ENCODE peak calls at places on chromosomes 2 and 18, in ten cellular contexts. E is hepatocyte, N is bronchial epithelial cell, V is GM12865, A is left ventricle myocardium inferior, D is fibroblast of lung, P is esophagus squamous epithelium, R is HFF-Myc, H is lower lobe of right lung, J is kidney epithelial cell. K is an unnamed sample.

GRCh38 chr2:146523218-146523617 is 1321.6 kb upstream of the ACVR2A start:
- DNase-seq in E (no peak), N (peak), V (no peak), A (no peak), D (peak), P (no peak), R (no peak), H (no peak), J (no peak), K (peak)

GRCh38 chr2:134401081-134401497 is 147.2 kb downstream of the MGAT5 start:
- DNase-seq in E (no peak), N (no peak), V (no peak), A (peak), D (no peak), P (no peak), R (no peak), H (no peak), J (no peak), K (peak)

GRCh38 chr2:16773080-16773713 is 107.6 kb upstream of the CYRIA start:
- DNase-seq in E (peak), N (peak), V (peak), A (no peak), D (peak), P (no peak), R (no peak), H (no peak), J (no peak), K (peak)

GRCh38 chr2:118176601-118177000 is 88.3 kb downstream of the INSIG2 start:
- DNase-seq in E (no peak), N (no peak), V (no peak), A (no peak), D (no peak), P (no peak), R (no peak), H (no peak), J (no peak), K (no peak)

GRCh38 chr2:24307961-24308360 is 52.4 kb downstream of the ITSN2 start:
- DNase-seq in E (no peak), N (no peak), V (no peak), A (no peak), D (no peak), P (no peak), R (no peak), H (no peak), J (no peak), K (peak)

GRCh38 chr18:30927042-30927441 is 115.5 kb downstream of the DSC3 start:
- DNase-seq in E (no peak), N (no peak), V (no peak), A (no peak), D (no peak), P (no peak), R (no peak), H (no peak), J (no peak), K (no peak)

GRCh38 chr2:29528891-29529520 is 392.4 kb downstream of the ALK start:
- DNase-seq in E (peak), N (no peak), V (no peak), A (peak), D (peak), P (no peak), R (no peak), H (peak), J (no peak), K (peak)

GRCh38 chr2:159773426-159773825 is 24.6 kb downstream of the CD302 start:
- DNase-seq in E (no peak), N (no peak), V (no peak), A (no peak), D (no peak), P (no peak), R (no peak), H (no peak), J (no peak), K (peak)

GRCh38 chr2:65026640-65027464 is 29.4 kb upstream of the CEP68 start:
- DNase-seq in E (no peak), N (no peak), V (no peak), A (no peak), D (no peak), P (no peak), R (no peak), H (no peak), J (no peak), K (no peak)

GRCh38 chr2:99278793-99279291 is 22.2 kb downstream of the LYG1 start:
- DNase-seq in E (peak), N (peak), V (no peak), A (no peak), D (peak), P (no peak), R (peak), H (no peak), J (peak), K (peak)

GRCh38 chr2:28636491-28636890 is 115.1 kb upstream of the PPP1CB start:
- DNase-seq in E (no peak), N (no peak), V (no peak), A (no peak), D (no peak), P (no peak), R (no peak), H (no peak), J (no peak), K (no peak)

GRCh38 chr2:3661149-3661660 is 3.2 kb downstream of the ALLC start:
- DNase-seq in E (no peak), N (no peak), V (no peak), A (no peak), D (no peak), P (no peak), R (peak), H (no peak), J (no peak), K (no peak)

GRCh38 chr2:84781942-84782716 is 98.8 kb downstream of the TRABD2A start:
- DNase-seq in E (peak), N (peak), V (peak), A (no peak), D (peak), P (no peak), R (no peak), H (peak), J (no peak), K (no peak)

GRCh38 chr2:224357098-224357901 is 44.6 kb downstream of the FAM124B start:
- DNase-seq in E (peak), N (peak), V (peak), A (no peak), D (peak), P (no peak), R (peak), H (no peak), J (no peak), K (peak)

GRCh38 chr18:79543861-79544385 is 135.7 kb upstream of the CTDP1 start:
- DNase-seq in E (no peak), N (no peak), V (no peak), A (no peak), D (no peak), P (no peak), R (no peak), H (peak), J (no peak), K (no peak)

GRCh38 chr2:17148298-17149228 is 369.7 kb downstream of the RAD51AP2 start:
- DNase-seq in E (peak), N (peak), V (peak), A (no peak), D (peak), P (no peak), R (no peak), H (peak), J (no peak), K (peak)

GRCh38 chr2:233006648-233007047 is 6.4 kb downstream of the NGEF start:
- DNase-seq in E (no peak), N (no peak), V (no peak), A (no peak), D (no peak), P (no peak), R (no peak), H (no peak), J (no peak), K (no peak)

GRCh38 chr2:217951521-217952247 is 51.1 kb downstream of the TNS1 start:
- DNase-seq in E (no peak), N (no peak), V (no peak), A (no peak), D (no peak), P (no peak), R (no peak), H (peak), J (no peak), K (no peak)

GRCh38 chr2:112021781-112022231 is 33.3 kb upstream of the TMEM87B start:
- DNase-seq in E (no peak), N (peak), V (no peak), A (no peak), D (peak), P (no peak), R (no peak), H (no peak), J (no peak), K (no peak)

GRCh38 chr2:224101820-224102630 is 62.9 kb upstream of the SERPINE2 start:
- DNase-seq in E (peak), N (peak), V (no peak), A (no peak), D (peak), P (no peak), R (peak), H (no peak), J (peak), K (peak)

GRCh38 chr2:30654404-30654803 is 152.8 kb downstream of the CAPN13 start:
- DNase-seq in E (no peak), N (no peak), V (no peak), A (no peak), D (no peak), P (no peak), R (no peak), H (no peak), J (no peak), K (no peak)

GRCh38 chr2:30653847-30654246 is 153.4 kb downstream of the CAPN13 start:
- DNase-seq in E (no peak), N (no peak), V (no peak), A (peak), D (peak), P (no peak), R (no peak), H (no peak), J (no peak), K (peak)

GRCh38 chr2:30655211-30655610 is 152.0 kb downstream of the CAPN13 start:
- DNase-seq in E (no peak), N (no peak), V (no peak), A (no peak), D (peak), P (no peak), R (no peak), H (no peak), J (no peak), K (no peak)

GRCh38 chr2:30656079-30656478 is 151.2 kb downstream of the CAPN13 start:
- DNase-seq in E (no peak), N (no peak), V (no peak), A (no peak), D (peak), P (no peak), R (no peak), H (no peak), J (no peak), K (no peak)

GRCh38 chr2:30655660-30656059 is 151.6 kb downstream of the CAPN13 start:
- DNase-seq in E (no peak), N (no peak), V (no peak), A (no peak), D (peak), P (no peak), R (no peak), H (no peak), J (no peak), K (no peak)
- TF ChIP-seq CTCF in E (no peak), N (no peak), V (no peak), A (no peak), D (no peak), P (no peak), R (no peak), H (no peak), J (no peak), K (no peak)

DNA sequence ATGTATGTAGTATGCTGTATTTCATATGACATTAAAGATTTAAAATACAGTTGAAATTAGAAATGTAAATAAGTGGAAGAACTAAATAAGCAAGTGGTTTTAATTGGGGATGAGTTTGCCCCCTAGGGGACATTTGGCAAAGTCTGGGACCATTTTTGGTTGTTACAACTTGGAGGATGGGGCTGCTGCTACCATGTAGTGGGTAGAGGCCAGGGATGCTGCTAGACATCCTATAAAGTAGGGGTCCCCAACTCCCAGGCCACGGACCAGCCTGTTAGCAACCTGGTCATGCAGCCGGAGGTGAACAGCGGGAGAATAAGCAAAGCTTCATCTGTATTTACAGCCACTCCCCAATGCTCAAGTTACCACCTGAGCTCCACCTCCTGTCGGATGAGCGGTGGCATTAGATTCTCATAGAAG is 27.9 kb upstream of the ASNSD1 start:
- DNase-seq in E (no peak), N (no peak), V (peak), A (no peak), D (no peak), P (no peak), R (no peak), H (no peak), J (no peak), K (peak)
- H3K4me3 ChIP-seq in E (no peak), N (no peak), V (no peak), A (no peak), D (no peak), P (no peak), R (no peak), H (no peak), J (no peak), K (no peak)

GRCh38 chr2:60275958-60276357 is 277.5 kb downstream of the BCL11A start:
- DNase-seq in E (no peak), N (no peak), V (no peak), A (no peak), D (no peak), P (no peak), R (no peak), H (no peak), J (no peak), K (no peak)
- TF ChIP-seq CTCF in E (no peak), N (no peak), V (no peak), A (no peak), D (no peak), P (no peak), R (no peak), H (no peak), J (no peak), K (no peak)

GRCh38 chr2:216002693-216003092 is 10.7 kb downstream of the MREG start:
- DNase-seq in E (no peak), N (no peak), V (no peak), A (no peak), D (no peak), P (no peak), R (no peak), H (no peak), J (no peak), K (no peak)
- H3K4me3 ChIP-seq in E (no peak), N (no peak), V (peak), A (no peak), D (no peak), P (no peak), R (no peak), H (no peak), J (no peak), K (no peak)

DNA sequence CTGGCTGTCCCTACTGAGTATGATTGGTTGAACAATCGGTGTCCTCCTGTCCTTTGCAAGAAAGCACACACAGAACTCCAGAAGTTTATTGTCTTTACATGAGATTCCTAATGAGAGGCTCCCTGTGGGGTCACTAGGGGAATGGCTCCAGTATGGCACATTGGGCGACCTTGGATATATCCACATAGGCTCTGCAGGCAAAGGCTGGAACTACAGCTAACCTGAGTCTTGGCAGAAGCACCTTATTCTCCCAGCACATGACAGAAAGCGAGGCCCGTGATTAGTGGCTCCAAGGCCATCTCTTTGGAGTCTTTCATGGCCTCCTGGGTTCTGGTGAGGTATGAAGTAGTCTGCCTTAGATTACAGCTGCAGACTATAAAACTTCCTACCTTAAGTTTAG is 49.0 kb downstream of the ZDBF2 start:
- DNase-seq in E (no peak), N (no peak), V (no peak), A (no peak), D (no peak), P (no peak), R (no peak), H (no peak), J (no peak), K (no peak)
- TF ChIP-seq CTCF in E (no peak), N (no peak), V (no peak), A (no peak), D (no peak), P (no peak), R (no peak), H (no peak), J (no peak), K (no peak)

DNA sequence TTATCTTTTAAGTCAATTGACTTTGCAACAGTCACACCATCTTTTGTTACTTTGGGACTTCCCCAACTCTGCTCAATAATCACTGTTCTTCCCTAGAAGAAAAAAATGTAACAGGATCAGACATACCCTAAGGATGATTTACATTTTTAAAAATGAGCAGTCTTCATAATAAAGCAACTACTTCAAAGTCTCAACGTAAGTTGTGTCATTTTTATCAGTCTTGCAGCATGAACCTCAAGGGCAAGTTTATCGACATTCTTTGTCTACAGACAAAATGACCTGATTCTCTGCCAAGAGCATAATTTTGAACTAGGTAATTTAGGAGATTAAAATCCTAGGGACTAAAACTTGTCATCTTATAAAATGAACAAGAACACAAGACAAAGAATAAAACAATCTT is 2.3 kb downstream of the HSPD1 start:
- DNase-seq in E (no peak), N (peak), V (no peak), A (no peak), D (no peak), P (no peak), R (no peak), H (no peak), J (no peak), K (no peak)
- H3K4me3 ChIP-seq in E (peak), N (peak), V (peak), A (peak), D (peak), P (no peak), R (peak), H (no peak), J (no peak), K (no peak)

DNA sequence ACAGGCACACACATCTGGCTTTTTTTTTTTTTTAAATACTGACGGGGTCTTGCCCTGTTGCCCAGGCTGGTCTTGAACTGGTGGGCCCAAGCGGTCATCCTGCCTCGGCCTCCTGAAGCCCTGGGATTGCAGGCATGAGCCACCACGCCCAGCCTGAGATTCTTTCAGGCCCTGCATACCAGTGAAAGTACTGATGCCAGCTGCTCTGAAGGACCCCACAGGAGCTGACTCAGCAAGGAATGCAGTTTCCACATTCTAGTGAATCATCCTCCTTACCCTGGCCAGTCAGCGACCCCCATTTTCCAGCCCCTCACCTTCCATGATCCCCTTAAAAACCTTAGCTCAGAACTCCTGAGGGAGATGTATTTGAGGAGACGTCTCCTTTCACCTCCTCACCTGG is 5.8 kb upstream of the DTYMK start:
- DNase-seq in E (peak), N (peak), V (no peak), A (no peak), D (peak), P (no peak), R (no peak), H (no peak), J (no peak), K (peak)
- TF ChIP-seq CTCF in E (no peak), N (no peak), V (no peak), A (no peak), D (no peak), P (no peak), R (no peak), H (no peak), J (no peak), K (no peak)

DNA sequence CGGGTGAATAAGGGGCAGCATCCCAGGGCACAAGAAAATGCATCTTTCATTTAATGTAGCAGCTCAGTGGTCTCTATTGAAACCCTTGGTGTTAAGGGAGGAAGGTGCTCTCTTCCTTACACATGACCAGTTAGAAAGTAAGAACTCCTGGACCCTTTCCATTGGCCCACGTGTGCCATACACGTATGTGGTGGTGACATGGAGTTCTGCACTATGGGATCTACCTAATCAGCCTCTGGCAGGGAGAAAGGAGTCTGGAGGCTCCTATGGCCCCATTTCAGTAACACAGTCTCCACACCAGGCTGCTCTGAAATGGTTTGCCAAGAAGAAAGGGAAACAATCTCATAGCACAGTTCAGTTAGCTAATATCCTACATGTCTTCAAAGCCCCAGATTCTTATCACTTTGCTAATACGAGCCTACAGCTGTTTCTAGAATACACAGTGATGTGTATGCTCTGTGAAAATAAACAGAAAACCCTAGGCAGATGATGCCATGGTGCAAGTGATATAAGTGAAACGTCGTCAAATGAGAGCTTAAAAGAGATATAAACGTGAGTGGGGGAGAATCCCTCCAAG is 7.0 kb downstream of the EFEMP1 start:
- DNase-seq in E (no peak), N (no peak), V (no peak), A (no peak), D (peak), P (no peak), R (no peak), H (no peak), J (no peak), K (no peak)
- H3K4me3 ChIP-seq in E (no peak), N (no peak), V (no peak), A (no peak), D (no peak), P (no peak), R (no peak), H (no peak), J (no peak), K (no peak)

GRCh38 chr2:26764078-26764887 is at the start of gene SLC35F6:
- DNase-seq in E (peak), N (peak), V (peak), A (peak), D (peak), P (peak), R (peak), H (peak), J (no peak), K (peak)
- TF ChIP-seq CTCF in E (no peak), N (no peak), V (no peak), A (no peak), D (no peak), P (peak), R (no peak), H (no peak), J (no peak), K (no peak)

GRCh38 chr2:172358784-172359556 is 68.4 kb upstream of the ITGA6 start:
- DNase-seq in E (no peak), N (no peak), V (no peak), A (no peak), D (peak), P (no peak), R (no peak), H (no peak), J (no peak), K (peak)
- H3K4me3 ChIP-seq in E (no peak), N (no peak), V (no peak), A (no peak), D (no peak), P (no peak), R (no peak), H (no peak), J (no peak), K (no peak)